ENCODE peak calls at places on chromosomes 5 and 9, in nine cellular contexts. One of them, this sample, is unnamed.

GRCh38 chr5:177524941-177525655 is 8.3 kb upstream of the DDX41 start:
- DNase-seq in NCI-H774: no peak
- DNase-seq in NCI-H2081: no peak
- DNase-seq in stimulated activated CD4-positive, alpha-beta T cell treated with anti-CD3 and anti-CD28 coated beads, Interleukin-4, amount 100 ng/mL, for 1 hour: no peak
- DNase-seq in naive thymus-derived CD4-positive, alpha-beta T cell: no peak
- DNase-seq in progenitor cell of endocrine pancreas: no peak
- DNase-seq in glutamatergic neuron: no peak
- DNase-seq in spleen: peak; percentile 39
- DNase-seq in CD4-positive, CD25-positive, alpha-beta regulatory T cell: no peak
- DNase-seq in this sample: no peak

GRCh38 chr5:95281211-95281610 is 3.7 kb downstream of the MCTP1 start:
- DNase-seq in NCI-H774: no peak
- DNase-seq in NCI-H2081: no peak
- DNase-seq in stimulated activated CD4-positive, alpha-beta T cell treated with anti-CD3 and anti-CD28 coated beads, Interleukin-4, amount 100 ng/mL, for 1 hour: no peak
- DNase-seq in naive thymus-derived CD4-positive, alpha-beta T cell: no peak
- DNase-seq in progenitor cell of endocrine pancreas: no peak
- DNase-seq in glutamatergic neuron: no peak
- DNase-seq in spleen: no peak
- DNase-seq in CD4-positive, CD25-positive, alpha-beta regulatory T cell: no peak
- DNase-seq in this sample: no peak

GRCh38 chr9:129995409-129996160 is 47.4 kb downstream of the FNBP1 start:
- DNase-seq in NCI-H774: no peak
- DNase-seq in NCI-H2081: no peak
- DNase-seq in stimulated activated CD4-positive, alpha-beta T cell treated with anti-CD3 and anti-CD28 coated beads, Interleukin-4, amount 100 ng/mL, for 1 hour: no peak
- DNase-seq in naive thymus-derived CD4-positive, alpha-beta T cell: no peak
- DNase-seq in progenitor cell of endocrine pancreas: no peak
- DNase-seq in glutamatergic neuron: no peak
- DNase-seq in spleen: no peak
- DNase-seq in CD4-positive, CD25-positive, alpha-beta regulatory T cell: peak; percentile 58
- DNase-seq in this sample: no peak

GRCh38 chr5:132056610-132057497 is 3.6 kb upstream of the IL3 start:
- DNase-seq in NCI-H774: no peak
- DNase-seq in NCI-H2081: no peak
- DNase-seq in stimulated activated CD4-positive, alpha-beta T cell treated with anti-CD3 and anti-CD28 coated beads, Interleukin-4, amount 100 ng/mL, for 1 hour: no peak
- DNase-seq in naive thymus-derived CD4-positive, alpha-beta T cell: no peak
- DNase-seq in progenitor cell of endocrine pancreas: peak; percentile 8
- DNase-seq in glutamatergic neuron: peak; percentile 7
- DNase-seq in spleen: peak; percentile 72
- DNase-seq in CD4-positive, CD25-positive, alpha-beta regulatory T cell: no peak
- DNase-seq in this sample: no peak

GRCh38 chr9:747567-747966 is 93.9 kb upstream of the DMRT1 start:
- DNase-seq in NCI-H774: no peak
- DNase-seq in NCI-H2081: no peak
- DNase-seq in stimulated activated CD4-positive, alpha-beta T cell treated with anti-CD3 and anti-CD28 coated beads, Interleukin-4, amount 100 ng/mL, for 1 hour: no peak
- DNase-seq in naive thymus-derived CD4-positive, alpha-beta T cell: no peak
- DNase-seq in progenitor cell of endocrine pancreas: no peak
- DNase-seq in glutamatergic neuron: no peak
- DNase-seq in spleen: no peak
- DNase-seq in CD4-positive, CD25-positive, alpha-beta regulatory T cell: no peak
- DNase-seq in this sample: no peak

GRCh38 chr5:55599148-55600050 is 64.6 kb upstream of the PLPP1 start:
- DNase-seq in NCI-H774: no peak
- DNase-seq in NCI-H2081: no peak
- DNase-seq in stimulated activated CD4-positive, alpha-beta T cell treated with anti-CD3 and anti-CD28 coated beads, Interleukin-4, amount 100 ng/mL, for 1 hour: no peak
- DNase-seq in naive thymus-derived CD4-positive, alpha-beta T cell: no peak
- DNase-seq in progenitor cell of endocrine pancreas: no peak
- DNase-seq in glutamatergic neuron: no peak
- DNase-seq in spleen: no peak
- DNase-seq in CD4-positive, CD25-positive, alpha-beta regulatory T cell: no peak
- DNase-seq in this sample: no peak

GRCh38 chr5:177328545-177329231 is 17.0 kb upstream of the MXD3 start:
- DNase-seq in NCI-H774: no peak
- DNase-seq in NCI-H2081: no peak
- DNase-seq in stimulated activated CD4-positive, alpha-beta T cell treated with anti-CD3 and anti-CD28 coated beads, Interleukin-4, amount 100 ng/mL, for 1 hour: no peak
- DNase-seq in naive thymus-derived CD4-positive, alpha-beta T cell: no peak
- DNase-seq in progenitor cell of endocrine pancreas: no peak
- DNase-seq in glutamatergic neuron: no peak
- DNase-seq in spleen: no peak
- DNase-seq in CD4-positive, CD25-positive, alpha-beta regulatory T cell: no peak
- DNase-seq in this sample: no peak

GRCh38 chr5:134129411-134130238 is 15.1 kb downstream of the TCF7 start:
- DNase-seq in NCI-H774: no peak
- DNase-seq in NCI-H2081: no peak
- DNase-seq in stimulated activated CD4-positive, alpha-beta T cell treated with anti-CD3 and anti-CD28 coated beads, Interleukin-4, amount 100 ng/mL, for 1 hour: no peak
- DNase-seq in naive thymus-derived CD4-positive, alpha-beta T cell: peak; percentile 59
- DNase-seq in progenitor cell of endocrine pancreas: no peak
- DNase-seq in glutamatergic neuron: no peak
- DNase-seq in spleen: peak; percentile 80
- DNase-seq in CD4-positive, CD25-positive, alpha-beta regulatory T cell: peak; percentile 73
- DNase-seq in this sample: no peak

GRCh38 chr9:5764130-5764868 is 68.6 kb downstream of the ERMP1 start:
- DNase-seq in NCI-H774: no peak
- DNase-seq in NCI-H2081: no peak
- DNase-seq in stimulated activated CD4-positive, alpha-beta T cell treated with anti-CD3 and anti-CD28 coated beads, Interleukin-4, amount 100 ng/mL, for 1 hour: no peak
- DNase-seq in naive thymus-derived CD4-positive, alpha-beta T cell: no peak
- DNase-seq in progenitor cell of endocrine pancreas: no peak
- DNase-seq in glutamatergic neuron: no peak
- DNase-seq in spleen: no peak
- DNase-seq in CD4-positive, CD25-positive, alpha-beta regulatory T cell: peak; percentile 66
- DNase-seq in this sample: no peak

GRCh38 chr5:337565-338130 is 16.1 kb downstream of the AHRR start:
- DNase-seq in NCI-H774: no peak
- DNase-seq in NCI-H2081: peak; percentile 42
- DNase-seq in stimulated activated CD4-positive, alpha-beta T cell treated with anti-CD3 and anti-CD28 coated beads, Interleukin-4, amount 100 ng/mL, for 1 hour: no peak
- DNase-seq in naive thymus-derived CD4-positive, alpha-beta T cell: no peak
- DNase-seq in progenitor cell of endocrine pancreas: no peak
- DNase-seq in glutamatergic neuron: no peak
- DNase-seq in spleen: no peak
- DNase-seq in CD4-positive, CD25-positive, alpha-beta regulatory T cell: no peak
- DNase-seq in this sample: peak; percentile 49

GRCh38 chr9:121200346-121200745 is 1.3 kb downstream of the RAB14 start:
- DNase-seq in NCI-H774: no peak
- DNase-seq in NCI-H2081: no peak
- DNase-seq in stimulated activated CD4-positive, alpha-beta T cell treated with anti-CD3 and anti-CD28 coated beads, Interleukin-4, amount 100 ng/mL, for 1 hour: no peak
- DNase-seq in naive thymus-derived CD4-positive, alpha-beta T cell: no peak
- DNase-seq in progenitor cell of endocrine pancreas: no peak
- DNase-seq in glutamatergic neuron: no peak
- DNase-seq in spleen: no peak
- DNase-seq in CD4-positive, CD25-positive, alpha-beta regulatory T cell: no peak
- DNase-seq in this sample: no peak

GRCh38 chr9:14205463-14205862 is 108.5 kb downstream of the NFIB start:
- DNase-seq in NCI-H774: no peak
- DNase-seq in NCI-H2081: no peak
- DNase-seq in stimulated activated CD4-positive, alpha-beta T cell treated with anti-CD3 and anti-CD28 coated beads, Interleukin-4, amount 100 ng/mL, for 1 hour: no peak
- DNase-seq in naive thymus-derived CD4-positive, alpha-beta T cell: no peak
- DNase-seq in progenitor cell of endocrine pancreas: no peak
- DNase-seq in glutamatergic neuron: no peak
- DNase-seq in spleen: no peak
- DNase-seq in CD4-positive, CD25-positive, alpha-beta regulatory T cell: no peak
- DNase-seq in this sample: no peak

GRCh38 chr5:158614951-158615350 is 484.8 kb downstream of the EBF1 start:
- DNase-seq in NCI-H774: no peak
- DNase-seq in NCI-H2081: no peak
- DNase-seq in stimulated activated CD4-positive, alpha-beta T cell treated with anti-CD3 and anti-CD28 coated beads, Interleukin-4, amount 100 ng/mL, for 1 hour: no peak
- DNase-seq in naive thymus-derived CD4-positive, alpha-beta T cell: no peak
- DNase-seq in progenitor cell of endocrine pancreas: no peak
- DNase-seq in glutamatergic neuron: no peak
- DNase-seq in spleen: no peak
- DNase-seq in CD4-positive, CD25-positive, alpha-beta regulatory T cell: no peak
- DNase-seq in this sample: no peak

GRCh38 chr9:13351768-13352386 is 72.4 kb upstream of the MPDZ start:
- DNase-seq in NCI-H774: peak; percentile 55
- DNase-seq in NCI-H2081: peak; percentile 69
- DNase-seq in stimulated activated CD4-positive, alpha-beta T cell treated with anti-CD3 and anti-CD28 coated beads, Interleukin-4, amount 100 ng/mL, for 1 hour: no peak
- DNase-seq in naive thymus-derived CD4-positive, alpha-beta T cell: no peak
- DNase-seq in progenitor cell of endocrine pancreas: no peak
- DNase-seq in glutamatergic neuron: no peak
- DNase-seq in spleen: no peak
- DNase-seq in CD4-positive, CD25-positive, alpha-beta regulatory T cell: peak; percentile 2
- DNase-seq in this sample: no peak

GRCh38 chr9:83296123-83296522 is 233.2 kb upstream of the RASEF start:
- DNase-seq in NCI-H774: no peak
- DNase-seq in NCI-H2081: no peak
- DNase-seq in stimulated activated CD4-positive, alpha-beta T cell treated with anti-CD3 and anti-CD28 coated beads, Interleukin-4, amount 100 ng/mL, for 1 hour: no peak
- DNase-seq in naive thymus-derived CD4-positive, alpha-beta T cell: no peak
- DNase-seq in progenitor cell of endocrine pancreas: no peak
- DNase-seq in glutamatergic neuron: no peak
- DNase-seq in spleen: no peak
- DNase-seq in CD4-positive, CD25-positive, alpha-beta regulatory T cell: no peak
- DNase-seq in this sample: no peak

GRCh38 chr5:59173568-59173967 is 590.7 kb downstream of the RAB3C start:
- DNase-seq in NCI-H774: no peak
- DNase-seq in NCI-H2081: no peak
- DNase-seq in stimulated activated CD4-positive, alpha-beta T cell treated with anti-CD3 and anti-CD28 coated beads, Interleukin-4, amount 100 ng/mL, for 1 hour: no peak
- DNase-seq in naive thymus-derived CD4-positive, alpha-beta T cell: no peak
- DNase-seq in progenitor cell of endocrine pancreas: no peak
- DNase-seq in glutamatergic neuron: no peak
- DNase-seq in spleen: no peak
- DNase-seq in CD4-positive, CD25-positive, alpha-beta regulatory T cell: peak; percentile 12
- DNase-seq in this sample: no peak

This sample was measured in retina.